ENCODE peak calls at places on chromosomes 12 and 14, in nine cellular contexts. Z is suprapubic skin; R is neuronal stem cell; T is PC-9; C is uterus; K is heart left ventricle; I is A549; Y is transverse colon; S is CD8-positive, alpha-beta T cell. X is an unnamed sample.

GRCh38 chr12:27779416-27779815 is 617 bp upstream of the KLHL42 start:
- DNase-seq in Y (peak; percentile 14), K (peak; percentile 20), T (no peak), C (peak; percentile 29), R (no peak), S (no peak), I (peak; percentile 15), Z (no peak), X (peak; percentile 5)

GRCh38 chr12:91774471-91774921 is 371.1 kb downstream of the BTG1 start:
- DNase-seq in Y (no peak), K (no peak), T (no peak), C (no peak), I (no peak), S (no peak), R (no peak), Z (no peak), X (peak; percentile 35)

GRCh38 chr12:97556201-97556824 is 93.7 kb downstream of the RMST start:
- DNase-seq in T (peak; percentile 73), I (no peak), C (no peak), S (no peak), R (no peak), Z (no peak), Y (no peak), K (peak; percentile 18), X (no peak)

GRCh38 chr12:54993181-54993835 is 8.7 kb upstream of the TESPA1 start:
- DNase-seq in S (no peak), T (peak; percentile 62), Z (no peak), C (no peak), Y (peak; percentile 36), R (peak; percentile 81), I (peak; percentile 63), K (peak; percentile 35), X (peak; percentile 57)

GRCh38 chr12:58919271-58920101 is 818 bp downstream of the LRIG3 start:
- DNase-seq in S (no peak), C (peak; percentile 49), K (no peak), I (peak; percentile 34), Z (peak; percentile 73), Y (peak; percentile 42), R (peak; percentile 41), T (peak; percentile 40), X (peak; percentile 74)

GRCh38 chr14:50835280-50835679 is 4.3 kb upstream of the NIN start:
- DNase-seq in S (no peak), T (no peak), C (no peak), Y (no peak), R (no peak), Z (no peak), I (no peak), K (no peak), X (no peak)

GRCh38 chr14:95516554-95517209 is at the start of gene SYNE3:
- DNase-seq in Z (peak; percentile 80), Y (peak; percentile 81), I (peak; percentile 46), C (peak; percentile 72), K (peak; percentile 76), T (no peak), S (peak; percentile 51), R (no peak), X (peak; percentile 72)

GRCh38 chr12:88036368-88036965 is 7.3 kb upstream of the C12orf50 start:
- DNase-seq in Z (no peak), C (no peak), T (peak; percentile 72), I (no peak), K (no peak), R (no peak), Y (no peak), S (no peak), X (peak; percentile 24)

GRCh38 chr12:127334924-127335644 is 931.9 kb upstream of the TMEM132C start:
- DNase-seq in Z (no peak), Y (no peak), S (no peak), K (no peak), T (no peak), C (no peak), I (no peak), R (no peak), X (no peak)

GRCh38 chr14:64702493-64703392 is 1.5 kb upstream of the PLEKHG3 start:
- DNase-seq in R (no peak), C (no peak), I (no peak), K (no peak), S (no peak), Y (peak; percentile 81), T (peak; percentile 83), Z (peak; percentile 72), X (peak; percentile 72)

GRCh38 chr14:35416108-35416750 is 11.7 kb upstream of the NFKBIA start:
- DNase-seq in Z (no peak), C (no peak), I (no peak), Y (peak; percentile 34), K (no peak), S (peak; percentile 35), T (no peak), R (no peak), X (no peak)

GRCh38 chr12:120532701-120533238 is 1.4 kb upstream of the RNF10 start:
- DNase-seq in Y (no peak), I (no peak), S (no peak), C (no peak), Z (no peak), R (no peak), K (no peak), T (no peak), X (no peak)

GRCh38 chr14:98101323-98101722 is 1170.7 kb downstream of the BCL11B start:
- DNase-seq in K (no peak), Y (no peak), S (no peak), T (no peak), Z (no peak), C (no peak), I (no peak), R (no peak), X (no peak)

GRCh38 chr12:112322882-112323547 is 59.2 kb downstream of the HECTD4 start:
- DNase-seq in Y (no peak), Z (no peak), S (no peak), R (no peak), T (no peak), K (no peak), I (no peak), C (no peak), X (no peak)

GRCh38 chr12:98418357-98419075 is 96.9 kb upstream of the TMPO start:
- DNase-seq in S (no peak), T (peak; percentile 97), K (peak; percentile 82), Z (peak; percentile 93), C (peak; percentile 74), Y (peak; percentile 89), R (no peak), I (peak; percentile 55), X (peak; percentile 90)

GRCh38 chr14:62428429-62429203 is 616.6 kb downstream of the KCNH5 start:
- DNase-seq in K (no peak), C (no peak), R (no peak), Z (no peak), Y (no peak), I (no peak), T (peak; percentile 54), S (no peak), X (no peak)

GRCh38 chr14:52950410-52950897 is 396 bp downstream of the FERMT2 start:
- DNase-seq in T (no peak), R (peak; percentile 45), S (no peak), C (peak; percentile 65), Y (peak; percentile 38), K (peak; percentile 61), Z (peak; percentile 83), I (peak; percentile 48), X (peak; percentile 20)

GRCh38 chr14:37870947-37871346 is 275.5 kb downstream of the TTC6 start:
- DNase-seq in Y (no peak), Z (no peak), R (no peak), T (no peak), K (no peak), I (no peak), S (no peak), C (no peak), X (no peak)

GRCh38 chr12:69880566-69880965 is 55.5 kb downstream of the MYRFL start:
- DNase-seq in S (no peak), Z (no peak), K (no peak), T (no peak), R (no peak), Y (no peak), I (no peak), C (no peak), X (no peak)

GRCh38 chr12:50241178-50241577 is 42.1 kb downstream of the LIMA1 start:
- DNase-seq in Z (no peak), K (no peak), T (peak; percentile 91), I (peak; percentile 34), Y (no peak), C (no peak), S (no peak), R (no peak), X (peak; percentile 87)

DNA sequence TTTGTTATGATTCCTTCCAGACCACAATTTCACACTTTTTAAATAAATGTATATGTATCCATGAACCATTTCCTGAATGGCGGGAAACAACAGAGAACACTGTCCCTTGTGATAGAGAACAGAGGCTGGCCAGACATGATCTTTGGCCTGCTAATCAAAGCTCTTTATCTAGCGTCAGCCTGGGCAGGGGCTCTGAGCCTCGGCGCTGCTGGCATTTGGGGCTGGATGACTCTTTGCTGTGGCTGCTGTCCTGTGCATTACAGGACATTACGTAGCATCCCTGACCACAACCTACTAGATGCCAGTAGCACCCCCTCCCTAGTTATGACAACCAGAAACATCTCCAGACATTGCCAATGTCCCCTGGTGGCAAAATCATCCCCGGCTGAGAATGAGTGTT is 77.7 kb downstream of the DNAH10 start:
- DNase-seq in R (no peak), I (no peak), Y (no peak), Z (no peak), K (no peak), S (no peak), T (no peak), C (no peak), X (no peak)
- H3K4me1 ChIP-seq in R (no peaks in the 10 kb centered on the region), I (no peaks in the 10 kb centered on the region), Y (no peaks in the 10 kb centered on the region), Z (no peaks in the 10 kb centered on the region), K (no peaks in the 10 kb centered on the region), S (no peaks in the 10 kb centered on the region), T (no peaks in the 10 kb centered on the region), C (no peaks in the 10 kb centered on the region), X (no peaks in the 10 kb centered on the region)

DNA sequence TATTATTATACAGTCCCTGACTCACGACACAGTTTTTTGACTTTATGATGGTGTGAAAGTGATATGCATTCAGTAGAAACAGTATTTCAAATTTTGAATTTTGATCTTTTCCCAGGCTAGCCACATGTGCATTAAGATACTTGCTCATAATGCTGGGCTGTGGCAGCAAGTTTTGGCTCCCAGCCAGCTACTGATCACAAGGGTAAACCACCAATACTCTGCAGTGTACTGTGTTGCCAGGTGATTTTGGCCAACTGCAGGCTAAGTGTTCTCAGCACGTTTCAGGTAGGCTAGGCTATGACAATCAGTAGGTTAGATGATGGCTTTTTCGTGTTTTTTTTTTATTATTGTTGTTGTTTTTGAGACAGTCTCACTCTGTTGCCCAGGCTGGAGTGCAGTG is 69.4 kb upstream of the ACTN1 start:
- DNase-seq in K (no peak), R (no peak), Z (no peak), I (no peak), S (no peak), T (peak; percentile 35), Y (peak; percentile 52), C (no peak), X (peak; percentile 65)
- H3K4me1 ChIP-seq in K (peaks cover 95% of the 10 kb centered on the region), R (peaks cover 16% of the 10 kb centered on the region), Z (peaks cover 84% of the 10 kb centered on the region), I (peaks cover 23% of the 10 kb centered on the region), S (no peaks in the 10 kb centered on the region), T (peaks cover 48% of the 10 kb centered on the region), Y (peaks cover 51% of the 10 kb centered on the region), C (peaks cover 21% of the 10 kb centered on the region), X (no peaks in the 10 kb centered on the region)

GRCh38 chr12:52900896-52901714 is 3.8 kb downstream of the KRT8 start:
- DNase-seq in Y (no peak), R (no peak), I (no peak), S (no peak), K (no peak), Z (no peak), T (no peak), C (no peak), X (no peak)
- H3K4me1 ChIP-seq in Y (peaks cover 66% of the 10 kb centered on the region), R (peaks cover 2% of the 10 kb centered on the region), I (peaks cover 72% of the 10 kb centered on the region), S (peaks cover 4% of the 10 kb centered on the region), K (peaks cover 9% of the 10 kb centered on the region), Z (peaks cover 13% of the 10 kb centered on the region), T (peaks cover 71% of the 10 kb centered on the region), C (no peaks in the 10 kb centered on the region), X (no peaks in the 10 kb centered on the region)

GRCh38 chr12:116122639-116123038 is 154.9 kb downstream of the MED13L start:
- DNase-seq in I (no peak), S (no peak), Y (no peak), K (no peak), R (no peak), C (no peak), T (no peak), Z (no peak), X (no peak)
- H3K4me1 ChIP-seq in I (peaks cover 80% of the 10 kb centered on the region), S (peaks cover 37% of the 10 kb centered on the region), Y (peaks cover 29% of the 10 kb centered on the region), K (peaks cover 86% of the 10 kb centered on the region), R (peaks cover 6% of the 10 kb centered on the region), C (peaks cover 25% of the 10 kb centered on the region), T (peaks cover 22% of the 10 kb centered on the region), Z (peaks cover 69% of the 10 kb centered on the region), X (no peaks in the 10 kb centered on the region)